ENCODE peak calls at places on chromosomes 3 and 15, in seven cellular contexts. D is CD4-positive, alpha-beta T cell; J is WERI-Rb-1; Z is CD8-positive, alpha-beta T cell; F is psoas muscle; B is AG10803; E is ovary. O is an unnamed sample.

GRCh38 chr15:48794697-48795134 is 16.2 kb downstream of the CEP152 start:
- DNase-seq in Z (no peak), J (no peak), F (no peak), E (no peak), B (peak; percentile 47), D (no peak), O (no peak)

GRCh38 chr3:50373865-50374188 is 14.5 kb upstream of the TMEM115 start:
- DNase-seq in B (no peak), J (no peak), Z (no peak), F (no peak), D (no peak), E (no peak), O (no peak)

GRCh38 chr3:43723121-43723734 is 32.5 kb downstream of the ABHD5 start:
- DNase-seq in F (no peak), E (no peak), D (no peak), B (peak; percentile 34), Z (no peak), J (no peak), O (no peak)

GRCh38 chr3:45688194-45688881 is 858 bp upstream of the SACM1L start:
- DNase-seq in D (no peak), F (no peak), B (no peak), J (peak; percentile 70), E (peak; percentile 62), Z (peak; percentile 28), O (peak; percentile 64)

GRCh38 chr3:142180761-142181362 is 31.5 kb upstream of the TFDP2 start:
- DNase-seq in B (peak; percentile 30), Z (peak; percentile 16), J (peak; percentile 65), D (no peak), F (peak; percentile 16), E (peak; percentile 56), O (peak; percentile 13)

GRCh38 chr15:60913901-60914300 is 315.2 kb downstream of the RORA start:
- DNase-seq in Z (no peak), J (no peak), D (no peak), F (no peak), E (no peak), B (no peak), O (no peak)

GRCh38 chr3:196969001-196969659 is 497 bp upstream of the PIGZ start:
- DNase-seq in B (peak; percentile 11), Z (peak; percentile 35), J (no peak), F (peak; percentile 40), D (peak; percentile 27), E (no peak), O (peak; percentile 54)

GRCh38 chr3:186627852-186628414 is 12.3 kb upstream of the FETUB start:
- DNase-seq in Z (no peak), D (no peak), J (no peak), B (no peak), E (no peak), F (no peak), O (no peak)

GRCh38 chr3:127488740-127489139 is 101.8 kb downstream of the TPRA1 start:
- DNase-seq in F (no peak), Z (no peak), B (no peak), E (no peak), J (no peak), D (no peak), O (no peak)

GRCh38 chr3:191470080-191470479 is 9.1 kb downstream of the PYDC2 start:
- DNase-seq in D (no peak), E (no peak), F (no peak), B (no peak), J (no peak), Z (no peak), O (no peak)

GRCh38 chr3:25897019-25897418 is 107.1 kb downstream of the OXSM start:
- DNase-seq in E (no peak), B (no peak), Z (no peak), J (peak; percentile 32), D (no peak), F (no peak), O (no peak)

GRCh38 chr3:183539821-183540220 is 15.7 kb downstream of the KLHL6 start:
- DNase-seq in Z (no peak), F (no peak), J (no peak), D (no peak), B (peak; percentile 4), E (no peak), O (no peak)

GRCh38 chr15:31401282-31401681 is 74.6 kb downstream of the KLF13 start:
- DNase-seq in F (no peak), B (no peak), D (no peak), J (no peak), E (peak; percentile 38), Z (no peak), O (no peak)

GRCh38 chr3:182741214-182741613 is 52.1 kb upstream of the ATP11B start:
- DNase-seq in E (no peak), B (no peak), D (no peak), F (no peak), J (no peak), Z (no peak), O (no peak)

GRCh38 chr3:141060287-141060686 is 9.1 kb downstream of the SPSB4 start:
- DNase-seq in F (no peak), B (no peak), D (no peak), J (no peak), E (no peak), Z (no peak), O (no peak)

GRCh38 chr15:90828111-90828510 is 40.3 kb upstream of the FURIN start:
- DNase-seq in F (no peak), J (no peak), E (no peak), B (no peak), D (no peak), Z (no peak), O (no peak)

GRCh38 chr3:32968367-32969087 is 17.1 kb downstream of the CCR4 start:
- DNase-seq in Z (no peak), E (no peak), J (no peak), B (no peak), F (no peak), D (no peak), O (no peak)

GRCh38 chr3:32973982-32974381 is 22.5 kb downstream of the CCR4 start:
- DNase-seq in B (peak; percentile 9), J (no peak), D (no peak), F (no peak), Z (no peak), E (no peak), O (peak; percentile 28)

GRCh38 chr3:32963871-32964270 is 12.4 kb downstream of the CCR4 start:
- DNase-seq in B (no peak), D (peak; percentile 39), Z (no peak), J (no peak), E (no peak), F (no peak), O (no peak)

GRCh38 chr3:32972482-32973146 is 21.2 kb downstream of the CCR4 start:
- DNase-seq in J (no peak), D (no peak), F (no peak), E (no peak), B (no peak), Z (no peak), O (no peak)

GRCh38 chr3:32969656-32970055 is 18.2 kb downstream of the CCR4 start:
- DNase-seq in Z (no peak), B (no peak), J (no peak), F (no peak), D (no peak), E (no peak), O (no peak)
- TF ChIP-seq CTCF in Z (no peak), B (no peak), J (no peak), F (no peak), D (no peak), E (no peak), O (no peak)

DNA sequence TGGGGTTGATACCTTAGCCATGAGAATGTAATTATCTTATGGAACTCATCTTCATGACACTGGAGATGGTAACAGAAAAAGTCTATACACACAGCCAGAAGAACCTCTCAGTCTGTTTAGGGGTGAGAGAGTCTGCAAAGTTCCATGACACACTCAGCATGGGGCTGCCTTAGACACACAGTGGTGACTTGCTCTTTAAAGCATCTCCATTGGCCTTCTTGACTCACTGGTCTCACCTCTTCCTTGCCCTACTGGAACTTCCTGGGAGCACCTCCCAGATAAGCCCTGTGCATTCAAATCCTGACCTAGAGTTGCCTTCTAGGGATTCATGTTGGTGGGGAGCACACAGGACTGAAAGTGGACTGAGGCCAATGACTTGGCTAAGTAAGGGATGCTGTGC is 9.3 kb downstream of the MAGI1 start:
- DNase-seq in E (no peak), J (no peak), Z (no peak), D (no peak), F (no peak), B (no peak), O (no peak)
- TF ChIP-seq CTCF in E (no peak), J (no peak), Z (no peak), D (no peak), F (no peak), B (no peak), O (no peak)

DNA sequence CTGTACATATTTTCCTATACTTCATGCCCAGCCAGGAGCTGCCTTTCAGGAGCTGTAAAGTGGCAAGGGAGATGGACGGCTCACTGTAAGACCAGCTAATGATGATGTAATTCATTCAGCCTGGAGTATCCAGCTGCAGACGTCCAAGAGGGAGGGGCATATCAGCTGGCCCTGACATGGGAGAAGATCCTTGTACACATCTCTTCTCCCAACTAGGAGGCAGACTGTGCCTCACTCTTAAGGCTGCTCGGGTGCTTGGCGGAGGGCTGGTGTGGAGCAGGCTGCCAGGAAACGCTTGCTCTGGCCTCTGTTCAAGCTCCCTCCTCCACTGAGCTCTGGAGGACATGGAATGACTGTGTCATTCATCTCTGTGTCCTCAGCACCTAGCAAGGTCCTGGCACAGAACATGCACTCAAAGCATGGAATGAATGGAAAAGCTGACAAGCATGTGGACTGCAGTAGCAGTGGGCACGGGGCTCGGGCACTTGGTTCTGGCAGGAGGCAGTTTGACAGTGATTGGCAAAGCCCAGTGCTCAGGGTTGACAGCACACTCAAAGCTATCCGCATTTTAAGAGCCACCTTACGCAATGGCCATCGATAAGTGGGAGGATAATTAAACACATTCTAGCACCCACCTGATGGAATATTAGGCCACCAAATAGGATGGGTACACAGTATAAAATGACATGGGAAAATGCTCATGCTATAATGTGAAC is 72.4 kb downstream of the TBC1D2B start:
- DNase-seq in E (peak; percentile 88), D (no peak), B (peak; percentile 92), J (no peak), F (peak; percentile 83), Z (no peak), O (no peak)
- TF ChIP-seq CTCF in E (no peak), D (no peak), B (peak; percentile 42), J (no peak), F (peak; percentile 25), Z (no peak), O (no peak)

GRCh38 chr3:8097690-8098089 is 403.9 kb upstream of the LMCD1 start:
- DNase-seq in E (no peak), B (no peak), F (no peak), Z (no peak), J (no peak), D (no peak), O (no peak)

GRCh38 chr3:8095724-8096123 is 405.9 kb upstream of the LMCD1 start:
- DNase-seq in D (no peak), E (no peak), B (peak; percentile 1), F (no peak), J (peak; percentile 41), Z (no peak), O (no peak)

DNA sequence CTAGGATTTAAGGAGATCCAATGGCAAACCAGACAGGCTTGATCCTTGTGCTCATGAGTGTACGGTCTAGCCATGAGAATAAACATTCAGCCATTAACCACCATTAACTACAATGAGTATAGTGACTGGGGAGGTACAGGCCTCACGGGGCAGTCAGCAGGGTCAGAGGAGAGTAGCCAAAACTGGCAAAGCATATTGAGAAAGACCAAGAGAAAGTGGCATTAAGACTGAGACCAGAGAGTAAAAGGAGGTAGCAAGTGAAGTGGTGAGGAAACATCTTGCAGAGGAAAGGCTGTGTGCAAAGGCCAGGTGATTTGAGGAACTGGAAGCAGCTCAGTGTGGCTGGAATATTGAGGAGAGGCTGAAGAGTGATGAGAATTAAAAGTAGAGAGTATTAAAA is 407.2 kb upstream of the LMCD1 start:
- DNase-seq in F (no peak), E (no peak), J (no peak), Z (no peak), D (no peak), B (no peak), O (no peak)
- TF ChIP-seq CTCF in F (no peak), E (no peak), J (no peak), Z (no peak), D (no peak), B (no peak), O (no peak)

O was measured in DND-41.